ENCODE peak calls at places on chromosomes 3 and 15, in four cellular contexts. R is Panc1, F is transverse colon, E is HL-60. B is an unnamed sample.

GRCh38 chr3:100581650-100582049 is 27.8 kb upstream of the ADGRG7 start:
- DNase-seq in F (no peak), R (no peak), E (no peak), B (no peak)

GRCh38 chr15:100694381-100695012 is 92.1 kb downstream of the ASB7 start:
- DNase-seq in E (no peak), R (no peak), F (no peak), B (no peak)

GRCh38 chr15:47987908-47988532 is 132.8 kb upstream of the SLC24A5 start:
- DNase-seq in R (peak), F (no peak), E (peak), B (no peak)

GRCh38 chr15:77901251-77901881 is 176.1 kb downstream of the TBC1D2B start:
- DNase-seq in R (no peak), E (no peak), F (no peak), B (no peak)

GRCh38 chr3:81713018-81713417 is 48.4 kb downstream of the GBE1 start:
- DNase-seq in R (no peak), F (no peak), E (no peak), B (no peak)

GRCh38 chr3:126555795-126556636 is 2.7 kb downstream of the C3orf22 start:
- DNase-seq in R (no peak), E (no peak), F (peak), B (no peak)

GRCh38 chr3:143901105-143901504 is 52.8 kb upstream of the SLC9A9 start:
- DNase-seq in R (no peak), F (no peak), E (peak), B (no peak)

GRCh38 chr3:42066516-42067181 is 24.5 kb upstream of the TRAK1 start:
- DNase-seq in F (no peak), E (no peak), R (no peak), B (no peak)

GRCh38 chr3:62922326-62922725 is 47.1 kb upstream of the CADPS start:
- DNase-seq in R (no peak), E (no peak), F (no peak), B (no peak)

GRCh38 chr3:37068031-37068430 is 74.7 kb downstream of the MLH1 start:
- DNase-seq in R (no peak), F (no peak), E (no peak), B (no peak)

GRCh38 chr3:25532763-25533162 is 104.7 kb downstream of the RARB start:
- DNase-seq in F (no peak), R (peak), E (peak), B (no peak)

GRCh38 chr3:105414841-105415240 is 48.1 kb downstream of the ALCAM start:
- DNase-seq in R (no peak), F (no peak), E (no peak), B (no peak)

GRCh38 chr15:51842852-51843737 is 13.6 kb downstream of the TMOD3 start:
- DNase-seq in R (no peak), E (no peak), F (no peak), B (no peak)

GRCh38 chr3:160830792-160831191 is 74.8 kb downstream of the PPM1L start:
- DNase-seq in R (no peak), E (no peak), F (no peak), B (no peak)

GRCh38 chr3:5423076-5423475 is 235.6 kb downstream of the EDEM1 start:
- DNase-seq in R (no peak), E (no peak), F (no peak), B (peak)

GRCh38 chr15:100786901-100787566 is 92.6 kb upstream of the ALDH1A3 start:
- DNase-seq in R (no peak), E (no peak), F (no peak), B (no peak)

GRCh38 chr3:102180291-102180931 is 254.4 kb upstream of the ZPLD1 start:
- DNase-seq in F (no peak), R (no peak), E (no peak), B (no peak)

GRCh38 chr15:43268111-43269105 is 1.7 kb upstream of the TGM5 start:
- DNase-seq in E (peak), R (no peak), F (no peak), B (no peak)

GRCh38 chr15:62606376-62607164 is 436.0 kb upstream of the TPM1 start:
- DNase-seq in R (no peak), E (no peak), F (no peak), B (no peak)

GRCh38 chr3:12708584-12709192 is 44.8 kb upstream of the RAF1 start:
- DNase-seq in R (no peak), E (no peak), F (no peak), B (no peak)

GRCh38 chr3:195162033-195162669 is 108.8 kb downstream of the XXYLT1 start:
- DNase-seq in F (no peak), E (no peak), R (no peak), B (no peak)

GRCh38 chr3:134110963-134111362 is 81.2 kb upstream of the SLCO2A1 start:
- DNase-seq in F (no peak), E (no peak), R (no peak), B (no peak)

GRCh38 chr15:58026552-58026951 is 39.0 kb downstream of the ALDH1A2 start:
- DNase-seq in E (no peak), R (no peak), F (no peak), B (no peak)

GRCh38 chr3:160485931-160486330 is 36.3 kb upstream of the TRIM59 start:
- DNase-seq in F (no peak), R (no peak), E (no peak), B (no peak)

GRCh38 chr3:194277547-194278091 is 73.5 kb downstream of the CPN2 start:
- DNase-seq in E (no peak), R (no peak), F (peak), B (peak)

GRCh38 chr15:42156266-42156922 is at the start of gene PLA2G4F:
- DNase-seq in E (no peak), R (no peak), F (peak), B (peak)
- TF ChIP-seq POLR2AphosphoS5 in E (no peak), R (no peak), F (peak), B (peak)

GRCh38 chr3:29758108-29759020 is 477.5 kb downstream of the RBMS3 start:
- DNase-seq in E (no peak), R (no peak), F (no peak), B (no peak)
- TF ChIP-seq POLR2AphosphoS5 in E (no peak), R (no peak), F (peak), B (no peak)

DNA sequence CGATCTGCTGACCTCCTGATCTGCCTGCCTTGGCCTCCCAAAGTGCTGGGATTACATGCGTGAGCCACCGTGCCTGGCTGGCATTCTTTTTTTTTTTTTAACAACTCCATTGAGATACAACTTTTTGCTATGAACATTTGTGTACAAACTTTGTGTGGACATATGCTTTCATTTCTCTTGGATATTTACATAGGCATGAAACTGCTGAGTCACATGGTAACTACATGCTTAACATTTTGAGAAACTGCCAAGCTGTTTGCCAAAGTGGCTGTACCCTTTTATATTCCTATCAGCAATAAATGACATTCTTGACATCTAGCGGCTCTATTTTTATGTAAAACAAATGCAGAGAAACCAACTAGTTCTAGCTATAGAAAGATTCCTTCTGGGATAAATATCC is 8.7 kb upstream of the YEATS2 start:
- DNase-seq in F (no peak), E (no peak), R (no peak), B (no peak)
- TF ChIP-seq POLR2AphosphoS5 in F (no peak), E (no peak), R (no peak), B (no peak)

GRCh38 chr15:31325976-31326728 is 483 bp upstream of the KLF13 start:
- DNase-seq in E (peak), R (peak), F (peak), B (peak)
- TF ChIP-seq POLR2AphosphoS5 in E (no peak), R (no peak), F (peak), B (peak)

GRCh38 chr3:49131040-49131439 is 1.8 kb downstream of the LAMB2 start:
- DNase-seq in R (no peak), F (no peak), E (no peak), B (no peak)

GRCh38 chr3:49131576-49131975 is 1.3 kb downstream of the LAMB2 start:
- DNase-seq in F (no peak), E (no peak), R (no peak), B (no peak)

GRCh38 chr3:49133226-49133951 is 539 bp upstream of the LAMB2 start:
- DNase-seq in R (no peak), E (no peak), F (peak), B (peak)

GRCh38 chr3:49132073-49132436 is 795 bp downstream of the LAMB2 start:
- DNase-seq in E (no peak), F (no peak), R (no peak), B (no peak)

GRCh38 chr3:49132437-49133225 is at the start of gene LAMB2:
- DNase-seq in R (no peak), E (no peak), F (peak), B (peak)
- TF ChIP-seq POLR2AphosphoS5 in R (peak), E (no peak), F (peak), B (peak)

GRCh38 chr15:69818529-69818928 is 279.2 kb downstream of the TLE3 start:
- DNase-seq in R (no peak), F (no peak), E (no peak), B (no peak)
- TF ChIP-seq POLR2AphosphoS5 in R (no peak), F (no peak), E (no peak), B (no peak)

B was measured in upper lobe of left lung.